ENCODE peak calls at places on chromosomes 1 and 21, in nine cellular contexts. F is LNCaP clone FGC, H is esophagus squamous epithelium, E is AG04449, U is HFF-Myc, L is adrenal gland, N is upper lobe of left lung, O is heart left ventricle, T is H9. S is an unnamed sample.

GRCh38 chr1:110205156-110205555 is 5.0 kb upstream of the KCNC4 start:
- DNase-seq in E (no peak), N (no peak), T (no peak), L (no peak), U (no peak), H (no peak), F (no peak), O (no peak), S (no peak)

GRCh38 chr1:3441449-3441848 is 13.0 kb upstream of the ARHGEF16 start:
- DNase-seq in E (no peak), H (no peak), T (no peak), U (no peak), O (no peak), L (no peak), N (no peak), F (no peak), S (no peak)

GRCh38 chr1:155000725-155001437 is 1.7 kb upstream of the ZBTB7B start:
- DNase-seq in T (peak), O (peak), L (peak), F (peak), E (peak), H (no peak), N (peak), U (peak), S (peak)

GRCh38 chr1:225762002-225762441 is 15.6 kb upstream of the SRP9 start:
- DNase-seq in N (peak), H (no peak), T (no peak), L (no peak), U (no peak), E (no peak), O (no peak), F (no peak), S (peak)

GRCh38 chr21:25467891-25468290 is 139.4 kb downstream of the MRPL39 start:
- DNase-seq in N (no peak), T (no peak), F (no peak), E (no peak), O (no peak), U (no peak), L (no peak), H (no peak), S (no peak)

GRCh38 chr1:181369416-181369815 is 113.9 kb upstream of the CACNA1E start:
- DNase-seq in H (no peak), F (no peak), T (no peak), O (no peak), N (no peak), L (no peak), E (no peak), U (no peak), S (no peak)

GRCh38 chr1:50735443-50735842 is 224.6 kb downstream of the FAF1 start:
- DNase-seq in U (no peak), N (no peak), O (no peak), E (no peak), F (no peak), L (no peak), T (no peak), H (no peak), S (peak)

GRCh38 chr1:5099558-5099957 is 445.1 kb downstream of the AJAP1 start:
- DNase-seq in U (no peak), L (no peak), E (no peak), O (no peak), F (peak), N (peak), H (no peak), T (peak), S (no peak)

GRCh38 chr1:222310830-222311229 is 237.1 kb downstream of the HHIPL2 start:
- DNase-seq in T (no peak), O (peak), E (no peak), N (no peak), L (no peak), H (no peak), U (no peak), F (no peak), S (peak)

GRCh38 chr1:210597555-210598134 is 268.9 kb downstream of the HHAT start:
- DNase-seq in U (peak), O (no peak), L (no peak), T (no peak), N (peak), H (no peak), E (peak), F (no peak), S (peak)

GRCh38 chr1:234402939-234403338 is 29.7 kb downstream of the COA6 start:
- DNase-seq in L (no peak), T (no peak), U (no peak), H (no peak), E (no peak), F (no peak), N (no peak), O (no peak), S (no peak)

GRCh38 chr1:184905601-184906322 is 68.5 kb downstream of the NIBAN1 start:
- DNase-seq in L (no peak), U (no peak), F (peak), E (no peak), N (no peak), H (no peak), T (no peak), O (no peak), S (no peak)

GRCh38 chr1:234271243-234271606 is 102.0 kb upstream of the COA6 start:
- DNase-seq in F (no peak), N (no peak), L (no peak), E (no peak), U (no peak), T (no peak), H (no peak), O (no peak), S (no peak)

GRCh38 chr1:202659541-202659940 is 50.7 kb downstream of the SYT2 start:
- DNase-seq in N (no peak), F (no peak), T (no peak), H (no peak), L (no peak), U (no peak), O (no peak), E (no peak), S (no peak)

GRCh38 chr1:39646232-39647081 is 7.0 kb upstream of the HEYL start:
- DNase-seq in H (no peak), O (peak), L (peak), U (peak), F (no peak), E (no peak), N (peak), T (peak), S (peak)

GRCh38 chr1:222247811-222248310 is 300.0 kb downstream of the HHIPL2 start:
- DNase-seq in U (no peak), T (no peak), F (no peak), E (no peak), N (no peak), H (no peak), L (no peak), O (no peak), S (no peak)

GRCh38 chr1:53346007-53346813 is 18.3 kb upstream of the LRP8 start:
- DNase-seq in N (no peak), L (no peak), F (no peak), U (no peak), O (no peak), T (peak), H (no peak), E (no peak), S (no peak)

GRCh38 chr1:218351617-218352438 is 6.7 kb downstream of the TGFB2 start:
- DNase-seq in N (peak), F (no peak), H (no peak), E (no peak), U (no peak), O (peak), L (no peak), T (peak), S (peak)
- TF ChIP-seq CTCF in N (peak), F (no peak), H (peak), E (peak), U (peak), O (no peak), L (peak), T (peak), S (peak)

DNA sequence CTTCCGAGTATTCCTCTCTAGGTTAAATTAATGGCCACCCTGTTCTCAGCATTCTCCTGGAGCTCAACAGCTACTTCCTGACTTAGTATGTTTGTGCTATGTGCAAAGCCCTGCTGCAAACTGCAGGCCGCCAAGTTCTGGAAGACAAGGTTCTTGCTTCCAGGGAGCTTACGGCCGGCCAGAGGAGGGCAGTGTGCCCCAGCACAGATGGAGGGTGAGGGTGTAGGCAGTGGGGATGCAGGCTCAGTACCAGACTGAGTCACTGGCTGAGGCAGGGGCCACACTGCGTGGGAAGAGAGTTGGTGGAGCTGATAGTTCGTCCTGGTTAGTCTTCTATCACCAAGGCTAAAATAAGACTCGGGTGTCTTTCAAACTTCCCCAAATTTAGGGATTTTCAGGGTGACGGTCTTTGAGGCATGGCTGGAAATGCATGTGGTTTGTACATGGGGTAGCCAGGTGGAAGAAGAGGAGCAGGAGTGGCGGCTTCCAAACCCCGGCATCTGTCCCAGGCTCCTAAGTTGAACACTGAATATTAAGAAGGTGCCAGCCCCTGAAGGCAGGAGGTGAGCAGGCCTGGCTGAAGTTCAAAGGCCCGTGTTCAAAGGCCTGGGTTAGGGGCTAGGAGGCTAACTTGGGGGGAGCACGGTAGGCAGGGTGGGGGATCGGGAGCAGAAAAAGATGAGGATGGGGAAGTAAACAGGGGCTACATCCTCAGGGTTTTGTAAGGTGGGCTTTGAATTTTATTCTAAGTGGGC is 42.9 kb downstream of the ELK4 start:
- DNase-seq in H (no peak), L (peak), O (no peak), E (no peak), U (no peak), T (peak), N (peak), F (no peak), S (peak)
- TF ChIP-seq CTCF in H (no peak), L (peak), O (no peak), E (peak), U (peak), T (peak), N (peak), F (peak), S (peak)

GRCh38 chr1:161367684-161368398 is at the start of gene CFAP126:
- DNase-seq in H (no peak), F (peak), O (peak), U (peak), E (peak), L (peak), T (peak), N (peak), S (peak)
- TF ChIP-seq CTCF in H (no peak), F (peak), O (no peak), U (no peak), E (no peak), L (peak), T (peak), N (no peak), S (no peak)

DNA sequence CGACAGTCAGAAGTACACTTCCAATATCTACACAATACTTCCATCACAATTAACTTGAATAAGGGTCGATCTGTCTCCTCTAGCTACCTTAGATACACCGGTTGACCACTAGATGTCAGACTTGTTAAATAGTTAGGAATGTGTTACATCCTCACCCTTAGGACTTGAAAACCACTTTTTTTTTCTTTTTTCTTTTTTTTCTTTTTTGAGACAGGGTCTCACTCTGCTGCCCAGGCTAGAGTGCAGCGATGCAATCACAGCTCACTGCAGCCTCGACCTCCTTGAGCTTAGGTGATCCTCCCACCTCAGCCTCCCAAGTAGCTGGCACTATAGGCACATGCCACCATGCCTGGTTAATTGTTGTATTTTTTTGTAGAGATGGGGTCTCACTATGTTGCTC is 120.4 kb upstream of the GREM2 start:
- DNase-seq in E (no peak), H (no peak), U (peak), F (peak), O (no peak), T (no peak), N (no peak), L (no peak), S (peak)
- TF ChIP-seq CTCF in E (peak), H (peak), U (peak), F (peak), O (peak), T (peak), N (peak), L (peak), S (peak)

GRCh38 chr1:28035420-28035819 is 53.0 kb downstream of the EYA3 start:
- DNase-seq in H (no peak), U (no peak), L (no peak), O (no peak), N (no peak), F (no peak), T (no peak), E (no peak), S (no peak)

GRCh38 chr1:28037946-28038345 is 50.5 kb downstream of the EYA3 start:
- DNase-seq in T (no peak), F (no peak), O (no peak), H (no peak), L (no peak), N (no peak), E (no peak), U (no peak), S (no peak)

GRCh38 chr1:28044399-28044798 is 44.0 kb downstream of the EYA3 start:
- DNase-seq in H (no peak), L (no peak), F (no peak), N (no peak), E (no peak), O (no peak), U (no peak), T (no peak), S (no peak)

GRCh38 chr1:28036431-28036830 is 52.0 kb downstream of the EYA3 start:
- DNase-seq in H (no peak), T (no peak), U (no peak), F (no peak), L (no peak), N (no peak), O (no peak), E (no peak), S (no peak)

GRCh38 chr1:28039341-28039740 is 49.1 kb downstream of the EYA3 start:
- DNase-seq in F (no peak), O (no peak), L (no peak), N (no peak), H (no peak), U (no peak), E (no peak), T (no peak), S (no peak)
- TF ChIP-seq CTCF in F (no peak), O (no peak), L (no peak), N (no peak), H (no peak), U (no peak), E (no peak), T (no peak), S (no peak)